ENCODE peak calls at places on chromosome 3, in ten cellular contexts. One of them, this sample, is unnamed.

GRCh38 chr3:64916937-64917336 is 229.1 kb upstream of the ADAMTS9 start:
- DNase-seq in astrocyte of the spinal cord: no peak
- DNase-seq in pancreas: no peak
- DNase-seq in transverse colon: no peak
- DNase-seq in upper lobe of right lung: no peak
- DNase-seq in AG04449: no peak
- DNase-seq in BJ: no peak
- DNase-seq in cardiac fibroblast: no peak
- DNase-seq in coronary artery: no peak
- DNase-seq in adrenal gland: no peak
- DNase-seq in this sample: no peak

GRCh38 chr3:71581981-71582611 is 1.4 kb downstream of the FOXP1 start:
- DNase-seq in upper lobe of right lung: peak
- DNase-seq in coronary artery: peak
- DNase-seq in pancreas: peak
- DNase-seq in astrocyte of the spinal cord: peak
- DNase-seq in adrenal gland: peak
- DNase-seq in transverse colon: peak
- DNase-seq in AG04449: no peak
- DNase-seq in cardiac fibroblast: peak
- DNase-seq in BJ: no peak
- DNase-seq in this sample: no peak

GRCh38 chr3:65955792-65956477 is 82.8 kb downstream of the MAGI1 start:
- DNase-seq in transverse colon: peak
- DNase-seq in BJ: no peak
- DNase-seq in coronary artery: no peak
- DNase-seq in AG04449: peak
- DNase-seq in astrocyte of the spinal cord: peak
- DNase-seq in upper lobe of right lung: no peak
- DNase-seq in pancreas: no peak
- DNase-seq in adrenal gland: no peak
- DNase-seq in cardiac fibroblast: peak
- DNase-seq in this sample: peak

GRCh38 chr3:125246237-125246636 is 33.7 kb upstream of the SLC12A8 start:
- DNase-seq in transverse colon: no peak
- DNase-seq in cardiac fibroblast: no peak
- DNase-seq in coronary artery: no peak
- DNase-seq in adrenal gland: no peak
- DNase-seq in pancreas: no peak
- DNase-seq in astrocyte of the spinal cord: no peak
- DNase-seq in upper lobe of right lung: no peak
- DNase-seq in BJ: no peak
- DNase-seq in AG04449: no peak
- DNase-seq in this sample: no peak

GRCh38 chr3:36944012-36944640 is 728 bp downstream of the TRANK1 start:
- DNase-seq in pancreas: peak
- DNase-seq in upper lobe of right lung: peak
- DNase-seq in coronary artery: peak
- DNase-seq in transverse colon: peak
- DNase-seq in adrenal gland: peak
- DNase-seq in cardiac fibroblast: peak
- DNase-seq in astrocyte of the spinal cord: peak
- DNase-seq in AG04449: no peak
- DNase-seq in BJ: no peak
- DNase-seq in this sample: peak

GRCh38 chr3:27559835-27560234 is 75.7 kb upstream of the SLC4A7 start:
- DNase-seq in transverse colon: no peak
- DNase-seq in pancreas: no peak
- DNase-seq in astrocyte of the spinal cord: no peak
- DNase-seq in adrenal gland: peak
- DNase-seq in BJ: peak
- DNase-seq in upper lobe of right lung: no peak
- DNase-seq in cardiac fibroblast: peak
- DNase-seq in AG04449: peak
- DNase-seq in coronary artery: peak
- DNase-seq in this sample: peak

GRCh38 chr3:121483290-121483689 is 62.5 kb downstream of the POLQ start:
- DNase-seq in upper lobe of right lung: no peak
- DNase-seq in cardiac fibroblast: peak
- DNase-seq in pancreas: no peak
- DNase-seq in transverse colon: no peak
- DNase-seq in BJ: no peak
- DNase-seq in AG04449: no peak
- DNase-seq in astrocyte of the spinal cord: peak
- DNase-seq in adrenal gland: no peak
- DNase-seq in coronary artery: no peak
- DNase-seq in this sample: peak

GRCh38 chr3:123365450-123366143 is 83.3 kb downstream of the ADCY5 start:
- DNase-seq in coronary artery: no peak
- DNase-seq in transverse colon: no peak
- DNase-seq in BJ: no peak
- DNase-seq in cardiac fibroblast: no peak
- DNase-seq in adrenal gland: no peak
- DNase-seq in astrocyte of the spinal cord: no peak
- DNase-seq in upper lobe of right lung: peak
- DNase-seq in AG04449: no peak
- DNase-seq in pancreas: no peak
- DNase-seq in this sample: no peak

GRCh38 chr3:184583345-184584000 is 21.9 kb downstream of the EPHB3 start:
- DNase-seq in BJ: no peak
- DNase-seq in coronary artery: no peak
- DNase-seq in transverse colon: no peak
- DNase-seq in pancreas: no peak
- DNase-seq in cardiac fibroblast: peak
- DNase-seq in upper lobe of right lung: no peak
- DNase-seq in astrocyte of the spinal cord: no peak
- DNase-seq in AG04449: no peak
- DNase-seq in adrenal gland: no peak
- DNase-seq in this sample: no peak

GRCh38 chr3:185645596-185646381 is 59.7 kb downstream of the SENP2 start:
- DNase-seq in upper lobe of right lung: no peak
- DNase-seq in AG04449: no peak
- DNase-seq in adrenal gland: peak
- DNase-seq in pancreas: no peak
- DNase-seq in astrocyte of the spinal cord: peak
- DNase-seq in coronary artery: no peak
- DNase-seq in cardiac fibroblast: no peak
- DNase-seq in BJ: no peak
- DNase-seq in transverse colon: no peak
- DNase-seq in this sample: peak

GRCh38 chr3:114775395-114775794 is 371.7 kb downstream of the ZBTB20 start:
- DNase-seq in upper lobe of right lung: no peak
- DNase-seq in adrenal gland: no peak
- DNase-seq in AG04449: no peak
- DNase-seq in pancreas: no peak
- DNase-seq in cardiac fibroblast: peak
- DNase-seq in transverse colon: no peak
- DNase-seq in BJ: no peak
- DNase-seq in astrocyte of the spinal cord: peak
- DNase-seq in coronary artery: no peak
- DNase-seq in this sample: peak

GRCh38 chr3:25855281-25855680 is 65.4 kb downstream of the OXSM start:
- DNase-seq in coronary artery: no peak
- DNase-seq in BJ: no peak
- DNase-seq in adrenal gland: no peak
- DNase-seq in AG04449: no peak
- DNase-seq in upper lobe of right lung: no peak
- DNase-seq in transverse colon: no peak
- DNase-seq in pancreas: no peak
- DNase-seq in astrocyte of the spinal cord: no peak
- DNase-seq in cardiac fibroblast: peak
- DNase-seq in this sample: no peak

GRCh38 chr3:94293793-94294195 is 230.9 kb downstream of the NSUN3 start:
- DNase-seq in transverse colon: no peak
- DNase-seq in upper lobe of right lung: no peak
- DNase-seq in BJ: no peak
- DNase-seq in pancreas: no peak
- DNase-seq in adrenal gland: no peak
- DNase-seq in coronary artery: no peak
- DNase-seq in AG04449: no peak
- DNase-seq in cardiac fibroblast: no peak
- DNase-seq in astrocyte of the spinal cord: peak
- DNase-seq in this sample: no peak

GRCh38 chr3:197590313-197590962 is 34.7 kb upstream of the BDH1 start:
- DNase-seq in transverse colon: peak
- DNase-seq in BJ: no peak
- DNase-seq in adrenal gland: no peak
- DNase-seq in cardiac fibroblast: no peak
- DNase-seq in astrocyte of the spinal cord: no peak
- DNase-seq in coronary artery: no peak
- DNase-seq in pancreas: no peak
- DNase-seq in upper lobe of right lung: no peak
- DNase-seq in AG04449: no peak
- DNase-seq in this sample: no peak

GRCh38 chr3:124886168-124887051 is 755 bp downstream of the ITGB5 start:
- DNase-seq in astrocyte of the spinal cord: peak
- DNase-seq in pancreas: peak
- DNase-seq in cardiac fibroblast: peak
- DNase-seq in BJ: no peak
- DNase-seq in coronary artery: peak
- DNase-seq in upper lobe of right lung: peak
- DNase-seq in transverse colon: peak
- DNase-seq in AG04449: no peak
- DNase-seq in adrenal gland: peak
- DNase-seq in this sample: peak

GRCh38 chr3:45715945-45716344 is 26.7 kb downstream of the SACM1L start:
- DNase-seq in BJ: no peak
- DNase-seq in pancreas: no peak
- DNase-seq in cardiac fibroblast: no peak
- DNase-seq in adrenal gland: no peak
- DNase-seq in AG04449: no peak
- DNase-seq in astrocyte of the spinal cord: no peak
- DNase-seq in upper lobe of right lung: no peak
- DNase-seq in coronary artery: no peak
- DNase-seq in transverse colon: no peak
- DNase-seq in this sample: peak

GRCh38 chr3:104530934-104531333 is 835.8 kb upstream of the ALCAM start:
- DNase-seq in pancreas: no peak
- DNase-seq in astrocyte of the spinal cord: no peak
- DNase-seq in AG04449: no peak
- DNase-seq in cardiac fibroblast: no peak
- DNase-seq in transverse colon: no peak
- DNase-seq in BJ: no peak
- DNase-seq in upper lobe of right lung: no peak
- DNase-seq in adrenal gland: no peak
- DNase-seq in coronary artery: no peak
- DNase-seq in this sample: no peak

DNA sequence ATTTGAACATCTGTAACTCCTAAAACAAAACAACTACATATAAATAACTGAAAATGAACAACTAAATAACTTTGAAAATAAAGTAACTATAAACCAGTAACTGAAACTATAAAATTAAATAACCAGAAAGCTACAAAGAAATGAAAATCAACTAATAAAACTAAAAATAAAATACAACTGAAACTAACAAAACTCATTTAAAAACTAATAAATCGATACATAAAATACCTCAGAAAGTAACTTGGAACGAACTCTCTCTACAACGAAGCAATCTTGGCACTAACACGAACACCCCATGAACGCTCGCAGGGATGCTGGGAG is 15.9 kb upstream of the LAMP3 start:
- DNase-seq in adrenal gland: no peak
- DNase-seq in astrocyte of the spinal cord: no peak
- DNase-seq in transverse colon: no peak
- DNase-seq in cardiac fibroblast: no peak
- DNase-seq in coronary artery: no peak
- DNase-seq in upper lobe of right lung: no peak
- DNase-seq in AG04449: no peak
- DNase-seq in pancreas: no peak
- DNase-seq in BJ: no peak
- DNase-seq in this sample: no peak
- H3K4me3 ChIP-seq in adrenal gland: peak
- H3K4me3 ChIP-seq in astrocyte of the spinal cord: peak
- H3K4me3 ChIP-seq in transverse colon: peak
- H3K4me3 ChIP-seq in cardiac fibroblast: peak
- H3K4me3 ChIP-seq in coronary artery: peak
- H3K4me3 ChIP-seq in upper lobe of right lung: peak
- H3K4me3 ChIP-seq in AG04449: peak
- H3K4me3 ChIP-seq in pancreas: peak
- H3K4me3 ChIP-seq in BJ: peak
- H3K4me3 ChIP-seq in this sample: peak

GRCh38 chr3:193053031-193053430 is 135.4 kb upstream of the MB21D2 start:
- DNase-seq in AG04449: no peak
- DNase-seq in transverse colon: no peak
- DNase-seq in adrenal gland: no peak
- DNase-seq in upper lobe of right lung: no peak
- DNase-seq in cardiac fibroblast: peak
- DNase-seq in BJ: no peak
- DNase-seq in pancreas: no peak
- DNase-seq in astrocyte of the spinal cord: peak
- DNase-seq in coronary artery: no peak
- DNase-seq in this sample: peak
- TF ChIP-seq CTCF in AG04449: no peak
- TF ChIP-seq CTCF in transverse colon: no peak
- TF ChIP-seq CTCF in adrenal gland: no peak
- TF ChIP-seq CTCF in upper lobe of right lung: no peak
- TF ChIP-seq CTCF in cardiac fibroblast: no peak
- TF ChIP-seq CTCF in BJ: no peak
- TF ChIP-seq CTCF in pancreas: no peak
- TF ChIP-seq CTCF in astrocyte of the spinal cord: no peak
- TF ChIP-seq CTCF in coronary artery: no peak
- TF ChIP-seq CTCF in this sample: no peak

DNA sequence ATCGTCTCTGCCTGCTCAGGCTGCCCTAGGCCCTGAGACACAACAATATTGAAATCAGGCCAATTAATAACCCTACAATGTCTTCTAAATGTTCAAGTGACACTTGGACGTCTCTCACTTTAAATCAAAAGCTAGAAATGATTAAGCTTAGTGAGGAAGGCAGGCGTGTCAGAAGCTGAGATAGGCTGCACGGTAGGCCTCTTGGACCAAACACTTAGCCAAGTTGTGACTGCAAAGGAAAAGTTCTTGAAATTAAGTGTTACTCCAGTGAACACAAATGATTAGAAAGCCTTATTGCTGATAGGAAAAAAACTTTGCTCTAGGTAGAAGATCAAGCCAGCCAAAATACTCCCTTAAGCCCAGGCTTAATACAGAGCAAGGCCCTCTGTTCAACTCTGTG is 2.2 kb downstream of the HPS3 start:
- DNase-seq in upper lobe of right lung: no peak
- DNase-seq in pancreas: no peak
- DNase-seq in transverse colon: no peak
- DNase-seq in BJ: no peak
- DNase-seq in AG04449: no peak
- DNase-seq in adrenal gland: no peak
- DNase-seq in astrocyte of the spinal cord: no peak
- DNase-seq in coronary artery: no peak
- DNase-seq in cardiac fibroblast: no peak
- DNase-seq in this sample: no peak
- H3K4me3 ChIP-seq in upper lobe of right lung: peak
- H3K4me3 ChIP-seq in pancreas: no peak
- H3K4me3 ChIP-seq in transverse colon: peak
- H3K4me3 ChIP-seq in BJ: no peak
- H3K4me3 ChIP-seq in AG04449: no peak
- H3K4me3 ChIP-seq in adrenal gland: peak
- H3K4me3 ChIP-seq in astrocyte of the spinal cord: no peak
- H3K4me3 ChIP-seq in coronary artery: peak
- H3K4me3 ChIP-seq in cardiac fibroblast: no peak
- H3K4me3 ChIP-seq in this sample: no peak

DNA sequence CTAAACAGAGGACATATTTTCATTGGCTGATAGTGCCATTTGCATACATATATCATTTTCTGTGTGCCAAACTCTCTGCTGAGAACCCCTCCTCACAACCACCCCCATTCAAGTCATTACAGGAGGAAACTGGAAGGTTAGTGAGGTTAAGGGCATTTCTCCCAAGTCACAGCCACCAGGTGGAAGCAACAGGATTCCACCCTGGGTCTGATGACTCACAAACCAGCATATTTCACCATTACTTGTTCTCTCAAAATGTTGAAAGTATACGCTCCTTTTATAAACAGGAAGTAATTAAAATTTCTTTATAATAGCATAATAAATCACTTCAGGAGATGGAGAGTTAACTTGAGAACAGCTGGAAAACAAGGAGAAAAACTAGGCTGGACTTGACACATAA is 398.6 kb upstream of the WNT5A start:
- DNase-seq in adrenal gland: no peak
- DNase-seq in BJ: peak
- DNase-seq in AG04449: no peak
- DNase-seq in transverse colon: no peak
- DNase-seq in cardiac fibroblast: no peak
- DNase-seq in coronary artery: no peak
- DNase-seq in pancreas: no peak
- DNase-seq in upper lobe of right lung: no peak
- DNase-seq in astrocyte of the spinal cord: peak
- DNase-seq in this sample: peak
- TF ChIP-seq CTCF in adrenal gland: no peak
- TF ChIP-seq CTCF in BJ: peak
- TF ChIP-seq CTCF in AG04449: no peak
- TF ChIP-seq CTCF in transverse colon: no peak
- TF ChIP-seq CTCF in cardiac fibroblast: peak
- TF ChIP-seq CTCF in coronary artery: no peak
- TF ChIP-seq CTCF in pancreas: no peak
- TF ChIP-seq CTCF in upper lobe of right lung: no peak
- TF ChIP-seq CTCF in astrocyte of the spinal cord: no peak
- TF ChIP-seq CTCF in this sample: peak